ENCODE peak calls at places on chromosome 16, in seven cellular contexts. M, U, E, W, R, A and X are unnamed samples.
A peak's percentile ranks its signal among the peaks of the same experiment; 100 is the strongest.

GRCh38 chr16:14600164-14600563 is 29.9 kb downstream of the PARN start:
- DNase-seq in M (peak; percentile 13), U (no peak), E (no peak), W (no peak), R (no peak), A (no peak), X (peak; percentile 17)

GRCh38 chr16:1379863-1380174 is 28.1 kb downstream of the GNPTG start:
- DNase-seq in M (no peak), U (no peak), E (no peak), W (no peak), R (no peak), A (no peak), X (no peak)

GRCh38 chr16:84504420-84505248 is at the start of gene MEAK7:
- DNase-seq in M (peak; percentile 92), U (peak; percentile 100), E (peak; percentile 93), W (peak; percentile 98), R (peak; percentile 99), A (peak; percentile 96), X (peak; percentile 98)

GRCh38 chr16:48206594-48207242 is 37.4 kb upstream of the LONP2 start:
- DNase-seq in M (no peak), U (no peak), E (no peak), W (no peak), R (no peak), A (no peak), X (peak; percentile 9)

GRCh38 chr16:14303654-14304394 is 232.7 kb downstream of the MRTFB start:
- DNase-seq in M (no peak), U (peak; percentile 89), E (no peak), W (no peak), R (peak; percentile 52), A (no peak), X (no peak)

GRCh38 chr16:84740596-84741071 is 40.8 kb downstream of the USP10 start:
- DNase-seq in M (no peak), U (no peak), E (no peak), W (no peak), R (no peak), A (no peak), X (no peak)

GRCh38 chr16:58503863-58504688 is 4.1 kb downstream of the NDRG4 start:
- DNase-seq in M (no peak), U (peak; percentile 79), E (no peak), W (no peak), R (no peak), A (no peak), X (no peak)

GRCh38 chr16:68737046-68737729 is at the start of gene CDH1:
- DNase-seq in M (no peak), U (peak; percentile 92), E (no peak), W (peak; percentile 16), R (no peak), A (peak; percentile 22), X (no peak)

GRCh38 chr16:53743149-53743566 is 39.2 kb downstream of the FTO start:
- DNase-seq in M (no peak), U (no peak), E (no peak), W (no peak), R (no peak), A (no peak), X (no peak)

GRCh38 chr16:67988675-67989074 is 8.4 kb upstream of the DPEP3 start:
- DNase-seq in M (no peak), U (no peak), E (no peak), W (no peak), R (no peak), A (no peak), X (no peak)

GRCh38 chr16:53732296-53732929 is 28.5 kb downstream of the FTO start:
- DNase-seq in M (no peak), U (no peak), E (no peak), W (no peak), R (no peak), A (no peak), X (no peak)

GRCh38 chr16:70767377-70768204 is 33.4 kb downstream of the VAC14 start:
- DNase-seq in M (no peak), U (no peak), E (no peak), W (no peak), R (no peak), A (no peak), X (no peak)

GRCh38 chr16:50311891-50312501 is 45.6 kb downstream of the ADCY7 start:
- DNase-seq in M (no peak), U (peak; percentile 70), E (no peak), W (no peak), R (no peak), A (no peak), X (no peak)

GRCh38 chr16:17404903-17405691 is 65.7 kb downstream of the XYLT1 start:
- DNase-seq in M (no peak), U (peak; percentile 95), E (peak; percentile 90), W (no peak), R (peak; percentile 65), A (no peak), X (peak; percentile 88)

GRCh38 chr16:89623511-89624232 is 10.2 kb downstream of the DPEP1 start:
- DNase-seq in M (no peak), U (no peak), E (no peak), W (no peak), R (peak; percentile 29), A (no peak), X (no peak)

GRCh38 chr16:10754941-10755340 is 11.3 kb downstream of the NUBP1 start:
- DNase-seq in M (peak; percentile 44), U (no peak), E (no peak), W (no peak), R (no peak), A (no peak), X (peak; percentile 36)

GRCh38 chr16:64290461-64290860 is 831.4 kb downstream of the CDH11 start:
- DNase-seq in M (no peak), U (no peak), E (no peak), W (no peak), R (no peak), A (no peak), X (no peak)

GRCh38 chr16:83574388-83574787 is 233.4 kb upstream of the HSBP1 start:
- DNase-seq in M (peak; percentile 37), U (peak; percentile 32), E (peak; percentile 91), W (no peak), R (no peak), A (no peak), X (peak; percentile 66)